ENCODE peak calls at places on chromosomes 5 and 9, in four cellular contexts. Y, A, G and X are unnamed samples. For H3K4me1, the result is how much of the 10 kb centered on the place peaks cover.

GRCh38 chr9:79256691-79257213 is 315.0 kb upstream of the TLE4 start:
- DNase-seq in Y (no peak), A (no peak), G (no peak), X (peak)

GRCh38 chr5:7391215-7391614 is 4.7 kb upstream of the ADCY2 start:
- DNase-seq in Y (no peak), A (no peak), G (no peak), X (no peak)

GRCh38 chr5:57499262-57500050 is 16.8 kb upstream of the ACTBL2 start:
- DNase-seq in Y (no peak), A (no peak), G (no peak), X (no peak)

GRCh38 chr5:40656766-40657165 is 22.9 kb upstream of the PTGER4 start:
- DNase-seq in Y (no peak), A (no peak), G (no peak), X (no peak)

GRCh38 chr5:67263656-67264055 is 67.1 kb upstream of the CD180 start:
- DNase-seq in Y (no peak), A (no peak), G (no peak), X (no peak)

GRCh38 chr5:117103703-117104102 is 529.1 kb upstream of the SEMA6A start:
- DNase-seq in Y (no peak), A (no peak), G (no peak), X (no peak)

GRCh38 chr5:93053825-93054224 is 527.2 kb downstream of the NR2F1-AS1 start:
- DNase-seq in Y (no peak), A (no peak), G (no peak), X (no peak)

GRCh38 chr5:142514196-142514595 is 171.7 kb downstream of the FGF1 start:
- DNase-seq in Y (no peak), A (no peak), G (no peak), X (no peak)

GRCh38 chr5:126987271-126987899 is 43.0 kb downstream of the MARCHF3 start:
- DNase-seq in Y (no peak), A (no peak), G (no peak), X (no peak)

GRCh38 chr9:93231121-93231694 is 47.3 kb downstream of the WNK2 start:
- DNase-seq in Y (peak), A (no peak), G (peak), X (peak)

GRCh38 chr5:59648038-59648831 is 245.3 kb downstream of the PDE4D start:
- DNase-seq in Y (no peak), A (no peak), G (no peak), X (no peak)

GRCh38 chr5:173775692-173776135 is 112.4 kb upstream of the CPEB4 start:
- DNase-seq in Y (no peak), A (no peak), G (no peak), X (no peak)

GRCh38 chr5:144068926-144069325 is 101.5 kb downstream of the YIPF5 start:
- DNase-seq in Y (no peak), A (no peak), G (no peak), X (no peak)

GRCh38 chr5:78526049-78526525 is 122.5 kb downstream of the LHFPL2 start:
- DNase-seq in Y (no peak), A (no peak), G (peak), X (no peak)

DNA sequence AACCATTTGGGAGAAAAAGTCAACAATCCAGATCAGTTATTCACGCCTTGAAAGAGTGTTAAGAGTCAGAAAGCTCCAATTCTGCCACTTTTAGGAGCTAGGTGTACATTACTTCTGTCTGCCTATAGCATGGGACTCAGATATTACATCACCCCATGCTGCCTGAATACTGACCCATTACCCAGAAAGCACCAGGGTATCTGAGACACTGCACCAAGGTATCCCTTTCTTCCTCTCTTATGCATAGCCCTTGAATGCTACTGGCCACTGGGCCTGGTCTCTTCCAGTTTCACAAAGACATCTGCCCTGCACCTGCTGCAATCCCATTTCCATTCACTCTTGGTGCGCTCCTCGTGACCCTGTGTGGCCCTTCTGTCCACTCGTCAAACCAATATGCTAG is 2.6 kb downstream of the STRBP start:
- DNase-seq in Y (no peak), A (no peak), G (no peak), X (no peak)
- H3K27ac ChIP-seq in Y (no peak), A (no peak), G (no peak), X (no peak)

GRCh38 chr5:23507278-23507685 is at the start of gene PRDM9:
- DNase-seq in Y (peak), A (no peak), G (peak), X (peak)

DNA sequence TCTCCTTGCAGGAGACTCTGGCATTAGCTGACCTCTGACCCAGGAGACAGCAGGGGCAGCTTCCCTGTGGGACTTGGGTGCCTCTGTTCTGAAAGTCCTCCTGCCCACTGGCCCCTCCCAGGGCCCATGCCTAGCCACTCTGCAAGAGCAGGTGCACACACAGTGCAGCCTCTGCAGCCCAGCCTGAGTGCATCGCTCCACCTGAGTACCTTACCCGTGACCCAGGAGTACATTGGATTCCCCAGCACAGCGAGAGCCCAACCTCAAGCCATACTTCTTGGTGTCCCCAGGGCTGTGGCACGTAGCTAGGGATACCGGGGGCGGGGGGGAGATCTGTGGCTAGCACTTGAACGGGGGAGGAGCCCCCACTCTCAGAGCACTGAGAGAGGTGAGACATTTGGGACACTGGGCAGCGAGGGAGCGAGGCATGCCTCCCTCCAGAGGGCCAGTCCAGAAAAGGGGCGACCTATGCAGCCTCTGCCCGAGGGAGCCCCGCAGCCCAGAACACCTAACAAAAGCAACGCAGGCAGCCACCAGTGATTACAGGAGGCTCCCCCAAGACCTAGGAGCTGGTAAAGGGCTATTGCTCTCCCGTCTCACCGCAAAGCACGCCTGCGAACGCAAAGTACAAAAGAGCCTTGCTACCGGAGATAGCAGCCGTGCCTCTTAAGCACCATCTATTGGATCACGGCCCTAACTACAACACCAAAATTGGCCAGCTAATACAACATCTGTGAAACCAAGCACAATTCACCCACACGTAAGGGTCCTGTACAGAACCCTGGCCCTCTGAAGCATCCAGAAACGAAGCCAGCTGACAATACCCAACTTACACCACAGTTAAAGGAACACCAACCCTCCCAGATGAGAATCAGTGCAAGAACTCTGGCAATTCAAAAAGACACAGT is 826 bp upstream of the PRDM9 start:
- DNase-seq in Y (no peak), A (no peak), G (no peak), X (no peak)
- H3K4me3 ChIP-seq in Y (peak), A (no peak), G (no peak), X (no peak)

DNA sequence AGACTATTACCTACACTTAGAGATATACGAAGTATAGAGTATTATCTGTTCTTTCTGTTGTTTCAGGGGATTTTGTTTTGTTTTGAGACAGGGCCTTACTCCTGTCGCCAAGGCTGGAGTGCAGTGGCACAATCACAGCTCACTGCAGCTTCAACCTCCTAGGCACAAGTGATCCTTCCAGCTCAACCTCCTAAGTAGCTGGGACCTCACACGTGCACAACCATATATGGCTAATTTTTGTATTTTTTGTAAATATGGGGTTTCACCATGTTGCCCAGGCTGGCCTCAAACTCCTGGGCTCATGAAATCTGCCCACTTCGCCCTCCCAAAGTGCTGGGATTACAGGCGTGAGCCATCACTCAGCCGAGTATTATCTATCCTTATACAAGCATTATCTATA is 45.9 kb downstream of the SUSD1 start:
- DNase-seq in Y (no peak), A (no peak), G (no peak), X (no peak)
- H3K4me1 ChIP-seq in Y (under half), A (under half), G (under half), X (under half)

GRCh38 chr5:31934156-31934555 is 240.0 kb downstream of the GOLPH3 start:
- DNase-seq in Y (no peak), A (no peak), G (no peak), X (no peak)
- H3K27ac ChIP-seq in Y (peak), A (no peak), G (no peak), X (no peak)

GRCh38 chr5:3269400-3270169 is 326.0 kb upstream of the IRX1 start:
- DNase-seq in Y (no peak), A (no peak), G (no peak), X (no peak)
- H3K4me3 ChIP-seq in Y (no peak), A (no peak), G (no peak), X (no peak)

GRCh38 chr9:107733530-107733907 is 243.9 kb upstream of the KLF4 start:
- DNase-seq in Y (no peak), A (no peak), G (peak), X (no peak)
- H3K4me1 ChIP-seq in Y (under half), A (under half), G (under half), X (under half)

GRCh38 chr9:24011206-24011605 is 185.2 kb upstream of the ELAVL2 start:
- DNase-seq in Y (no peak), A (no peak), G (no peak), X (no peak)

DNA sequence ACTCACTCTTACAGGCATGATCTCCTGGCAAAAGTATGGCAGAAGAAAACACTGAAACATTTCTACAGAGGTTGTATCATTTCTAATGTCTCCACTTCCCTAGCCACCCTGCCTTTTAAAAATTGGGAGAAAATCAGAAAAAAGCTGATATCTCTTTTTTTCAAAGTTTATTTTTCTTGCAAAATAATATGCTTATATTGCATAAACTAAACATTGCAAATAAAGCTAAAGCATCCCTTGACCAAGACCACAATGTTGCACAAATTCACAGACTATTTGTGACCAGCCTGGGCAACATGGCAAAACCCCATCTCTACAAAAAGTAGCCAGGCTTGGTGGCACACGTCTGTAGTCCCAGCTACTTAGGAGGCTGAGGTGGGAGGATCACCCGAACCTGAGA is 183.3 kb upstream of the ELAVL2 start:
- DNase-seq in Y (no peak), A (no peak), G (no peak), X (no peak)
- H3K27ac ChIP-seq in Y (no peak), A (no peak), G (no peak), X (no peak)

GRCh38 chr9:112348257-112348992 is 15.0 kb upstream of the PTBP3 start:
- DNase-seq in Y (peak), A (peak), G (peak), X (peak)
- H3K4me3 ChIP-seq in Y (peak), A (peak), G (peak), X (peak)

DNA sequence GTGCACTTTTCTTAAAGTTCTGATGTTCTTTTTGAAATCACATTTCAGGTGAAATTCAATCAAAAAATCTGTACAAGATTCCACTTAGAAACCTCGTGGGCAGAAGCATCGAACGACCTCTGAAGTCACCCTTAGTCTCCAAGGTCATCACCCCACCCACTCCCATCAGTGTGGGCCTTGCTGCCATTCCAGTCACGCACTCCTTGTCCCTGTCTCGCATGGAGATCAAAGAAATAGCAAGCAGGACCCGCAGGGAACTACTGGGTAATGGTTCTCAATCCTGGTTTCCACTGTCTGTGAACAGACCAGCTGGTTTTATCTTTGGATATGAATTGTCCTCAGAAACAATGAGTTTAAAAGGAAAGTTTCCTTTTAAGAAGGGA is 8.1 kb upstream of the SLC2A8 start:
- DNase-seq in Y (no peak), A (no peak), G (no peak), X (no peak)
- H3K4me1 ChIP-seq in Y (under half), A (under half), G (under half), X (under half)